ENCODE peak calls at places on chromosomes 11 and 22, in seven cellular contexts. K is fibroblast of lung, V is PC-3, X is epithelial cell of proximal tubule, F is Panc1, C is A549, P is SK-N-SH. M is an unnamed sample.

GRCh38 chr11:130606781-130607511 is 158.5 kb downstream of the ADAMTS15 start:
- DNase-seq in P (peak), F (no peak), X (no peak), V (peak), C (no peak), K (peak), M (peak)

GRCh38 chr11:134905513-134905912 is 493.5 kb upstream of the B3GAT1 start:
- DNase-seq in F (no peak), X (no peak), K (no peak), P (no peak), C (no peak), V (no peak), M (no peak)

GRCh38 chr11:76678316-76678715 is 7.8 kb upstream of the LRRC32 start:
- DNase-seq in X (no peak), C (no peak), K (no peak), V (no peak), F (no peak), P (no peak), M (no peak)

GRCh38 chr11:8365542-8365941 is 101.9 kb upstream of the LMO1 start:
- DNase-seq in C (no peak), X (no peak), P (no peak), K (no peak), V (no peak), F (no peak), M (no peak)

GRCh38 chr11:1832181-1832988 is 2.4 kb upstream of the SYT8 start:
- DNase-seq in X (no peak), P (peak), C (peak), K (peak), F (no peak), V (peak), M (no peak)

GRCh38 chr11:124760806-124761205 is 1.3 kb downstream of the ESAM start:
- DNase-seq in X (no peak), V (no peak), C (no peak), P (peak), F (no peak), K (no peak), M (no peak)

GRCh38 chr11:79013509-79013908 is 427.3 kb downstream of the TENM4 start:
- DNase-seq in C (no peak), V (peak), F (no peak), P (no peak), K (peak), X (peak), M (peak)

GRCh38 chr11:32121012-32121411 is 30.1 kb downstream of the RCN1 start:
- DNase-seq in C (no peak), F (no peak), P (no peak), V (no peak), X (no peak), K (no peak), M (no peak)

GRCh38 chr22:32932176-32932575 is 126.0 kb downstream of the SYN3 start:
- DNase-seq in V (no peak), X (peak), C (no peak), P (no peak), K (peak), F (no peak), M (peak)

GRCh38 chr11:57776577-57776976 is 15.0 kb downstream of the CTNND1 start:
- DNase-seq in C (no peak), F (no peak), K (no peak), V (peak), X (no peak), P (no peak), M (no peak)

GRCh38 chr11:113664069-113664980 is 41.8 kb downstream of the TMPRSS5 start:
- DNase-seq in V (peak), F (no peak), P (no peak), K (no peak), C (peak), X (peak), M (peak)

GRCh38 chr22:25362883-25363240 is 143.4 kb downstream of the CRYBB2 start:
- DNase-seq in F (no peak), K (no peak), P (no peak), V (no peak), X (no peak), C (no peak), M (no peak)

GRCh38 chr11:10778217-10778970 is 27.3 kb downstream of the CTR9 start:
- DNase-seq in K (peak), V (no peak), X (no peak), C (no peak), F (no peak), P (peak), M (peak)

GRCh38 chr11:28963189-28963588 is 855.0 kb downstream of the METTL15 start:
- DNase-seq in F (no peak), V (peak), C (no peak), P (no peak), K (peak), X (no peak), M (peak)

GRCh38 chr11:72767203-72768062 is 15.2 kb upstream of the ARAP1 start:
- DNase-seq in K (no peak), V (no peak), C (no peak), P (no peak), F (no peak), X (no peak), M (no peak)

GRCh38 chr11:46743693-46744339 is 24.8 kb downstream of the F2 start:
- DNase-seq in X (no peak), K (no peak), P (no peak), F (no peak), C (no peak), V (no peak), M (no peak)

GRCh38 chr11:75277211-75277805 is 36.7 kb downstream of the TPBGL start:
- DNase-seq in F (no peak), C (no peak), V (no peak), K (no peak), X (no peak), P (no peak), M (no peak)

GRCh38 chr11:93169950-93170561 is 27.7 kb downstream of the SLC36A4 start:
- DNase-seq in V (peak), X (no peak), K (peak), F (peak), P (peak), C (no peak), M (peak)

GRCh38 chr22:42769238-42769573 is 48.5 kb upstream of the A4GALT start:
- DNase-seq in F (no peak), V (no peak), X (no peak), K (no peak), C (no peak), P (no peak), M (no peak)

GRCh38 chr22:42770941-42771647 is 50.4 kb upstream of the A4GALT start:
- DNase-seq in K (no peak), P (no peak), V (no peak), F (no peak), C (no peak), X (no peak), M (no peak)

GRCh38 chr22:42768385-42769035 is 47.8 kb upstream of the A4GALT start:
- DNase-seq in X (no peak), V (no peak), P (no peak), K (no peak), F (no peak), C (no peak), M (no peak)

GRCh38 chr22:42769574-42770447 is 49.1 kb upstream of the A4GALT start:
- DNase-seq in V (no peak), C (no peak), X (peak), F (no peak), P (no peak), K (peak), M (peak)

GRCh38 chr22:42770448-42770726 is 49.7 kb upstream of the A4GALT start:
- DNase-seq in X (no peak), P (no peak), K (no peak), C (no peak), V (no peak), F (no peak), M (no peak)
- H3K4me3 ChIP-seq in X (no peak), P (no peak), K (no peak), C (no peak), V (no peak), F (no peak), M (no peak)

GRCh38 chr22:27377501-27377900 is 424.1 kb downstream of the MN1 start:
- DNase-seq in V (no peak), F (no peak), C (no peak), K (no peak), X (no peak), P (no peak), M (no peak)

GRCh38 chr22:27372364-27372763 is 429.2 kb downstream of the MN1 start:
- DNase-seq in P (no peak), K (no peak), X (no peak), C (no peak), F (no peak), V (no peak), M (no peak)

GRCh38 chr22:27370987-27371386 is 430.6 kb downstream of the MN1 start:
- DNase-seq in K (no peak), P (no peak), C (no peak), X (no peak), V (no peak), F (no peak), M (no peak)

GRCh38 chr22:27370281-27370680 is 431.3 kb downstream of the MN1 start:
- DNase-seq in V (no peak), K (no peak), X (no peak), F (no peak), P (no peak), C (no peak), M (no peak)

GRCh38 chr22:27372969-27373670 is 428.4 kb downstream of the MN1 start:
- DNase-seq in V (peak), K (no peak), F (no peak), C (no peak), X (no peak), P (no peak), M (no peak)
- TF ChIP-seq CTCF in V (no peak), K (no peak), F (no peak), C (no peak), X (no peak), P (no peak), M (no peak)

GRCh38 chr11:3164138-3164539 is 971 bp downstream of the OSBPL5 start:
- DNase-seq in V (no peak), P (peak), K (no peak), C (no peak), X (no peak), F (no peak), M (no peak)
- H3K4me3 ChIP-seq in V (peak), P (peak), K (peak), C (peak), X (peak), F (peak), M (peak)

GRCh38 chr22:37420656-37421467 is 6.4 kb downstream of the ELFN2 start:
- DNase-seq in K (no peak), C (no peak), X (no peak), V (no peak), P (no peak), F (no peak), M (peak)
- TF ChIP-seq CTCF in K (no peak), C (no peak), X (no peak), V (no peak), P (no peak), F (no peak), M (no peak)

DNA sequence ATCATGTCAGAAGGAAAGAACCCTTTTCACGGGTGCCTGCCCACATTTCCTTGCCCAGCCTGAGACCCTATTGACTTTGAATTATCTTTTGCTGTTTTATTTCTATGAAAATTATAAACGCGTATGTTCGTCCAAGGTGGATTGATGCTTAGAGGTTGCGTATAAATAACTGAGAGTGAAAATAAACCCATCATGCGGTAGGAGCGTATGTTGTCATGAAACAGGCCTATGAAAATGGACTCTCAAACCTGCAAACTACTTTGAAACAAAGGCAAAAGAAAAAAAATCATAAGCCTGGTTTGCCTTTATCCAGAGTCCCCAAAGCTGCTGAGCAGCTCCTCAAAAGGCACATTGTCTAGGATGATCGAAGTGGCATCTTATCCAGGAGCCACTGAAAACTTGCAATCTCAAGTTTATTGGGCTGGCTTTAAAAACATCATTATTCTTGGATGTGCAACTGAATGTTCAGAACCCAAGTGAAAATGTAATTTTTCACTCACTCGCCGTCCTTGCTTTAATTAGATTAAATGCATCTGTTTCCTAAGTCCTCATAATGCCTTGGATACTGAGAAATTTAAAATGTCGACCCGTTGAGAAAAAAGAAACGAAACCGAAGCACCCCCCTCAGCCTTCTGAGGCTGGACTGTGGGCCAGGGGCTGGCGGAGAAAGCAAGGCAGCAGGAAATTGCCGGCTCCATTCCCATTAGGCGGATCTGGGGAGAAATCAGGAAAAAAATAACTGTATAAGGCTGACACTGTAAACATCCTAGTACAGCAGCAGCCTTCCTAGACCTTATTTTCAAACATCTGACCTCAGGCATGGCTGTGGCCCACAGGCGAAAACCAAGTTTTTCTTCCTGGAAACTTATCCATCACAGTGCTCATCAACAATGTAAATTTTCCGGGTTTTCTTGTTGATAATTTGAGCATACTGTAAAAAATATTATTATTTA is 82.9 kb upstream of the PPARA start:
- DNase-seq in V (peak), F (no peak), C (no peak), K (peak), P (no peak), X (no peak), M (peak)
- H3K4me3 ChIP-seq in V (peak), F (peak), C (peak), K (peak), P (peak), X (peak), M (peak)

GRCh38 chr11:64240467-64241174 is at the start of gene FKBP2:
- DNase-seq in X (no peak), V (peak), F (peak), C (peak), K (peak), P (peak), M (peak)

GRCh38 chr11:64241175-64241429 is 207 bp downstream of the FKBP2 start:
- DNase-seq in P (no peak), X (no peak), C (no peak), F (no peak), K (no peak), V (no peak), M (no peak)

GRCh38 chr11:64242920-64243854 is 2.3 kb downstream of the FKBP2 start:
- DNase-seq in V (no peak), C (no peak), F (no peak), X (no peak), K (no peak), P (no peak), M (no peak)

GRCh38 chr11:64239662-64240466 is 1.0 kb upstream of the FKBP2 start:
- DNase-seq in X (no peak), K (no peak), V (no peak), F (no peak), C (no peak), P (no peak), M (no peak)

DNA sequence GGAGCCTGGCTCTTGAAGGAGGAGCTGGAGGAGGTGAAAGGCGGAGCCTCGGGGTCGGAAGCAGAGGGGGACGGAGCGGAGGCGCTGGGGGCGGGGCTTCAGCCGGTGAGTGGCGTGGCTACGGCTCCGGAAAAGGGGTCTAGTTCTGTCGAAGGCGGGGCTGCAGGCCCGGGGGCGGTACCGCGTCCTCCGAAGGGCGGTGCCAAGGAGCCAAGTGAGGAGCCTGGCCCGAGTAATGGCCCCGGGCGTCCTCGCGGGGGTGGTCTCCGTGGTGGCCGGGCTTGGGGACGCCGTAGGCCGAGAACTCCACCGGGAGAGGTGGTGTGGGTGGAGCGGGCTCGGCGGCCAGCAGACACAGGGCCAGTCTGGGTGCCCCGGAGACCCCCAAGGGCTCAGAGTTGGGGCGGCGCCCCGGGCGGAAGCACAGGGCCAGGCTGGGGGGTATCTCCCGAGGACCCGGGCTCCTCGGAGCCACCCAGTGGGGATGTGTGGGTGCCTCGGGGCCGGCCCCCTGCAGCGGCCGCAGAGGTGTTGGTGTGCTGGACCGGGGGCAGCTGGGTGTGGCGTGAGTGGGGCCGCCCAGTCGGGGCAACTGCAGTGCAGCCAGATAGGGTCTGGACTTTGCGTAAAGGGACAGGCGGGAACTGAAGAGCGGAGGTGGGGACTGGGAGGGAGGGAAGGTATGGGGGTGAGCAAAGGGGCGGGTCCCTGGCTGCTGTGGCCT is 697 bp downstream of the FKBP2 start:
- DNase-seq in C (peak), F (peak), X (peak), V (peak), P (peak), K (peak), M (peak)
- TF ChIP-seq CTCF in C (no peak), F (no peak), X (no peak), V (no peak), P (no peak), K (no peak), M (no peak)

GRCh38 chr11:66386171-66387069 is 14.9 kb upstream of the SLC29A2 start:
- DNase-seq in C (peak), P (peak), K (peak), X (peak), V (peak), F (peak), M (peak)
- H3K4me3 ChIP-seq in C (peak), P (peak), K (peak), X (peak), V (peak), F (peak), M (peak)

GRCh38 chr22:36175892-36176291 is 15.3 kb upstream of the APOL3 start:
- DNase-seq in F (no peak), K (no peak), P (no peak), X (no peak), V (peak), C (peak), M (no peak)
- TF ChIP-seq CTCF in F (no peak), K (no peak), P (peak), X (no peak), V (peak), C (no peak), M (no peak)